ENCODE peak calls at places on chromosomes 11 and 22, in five cellular contexts. One of them, this sample, is unnamed.

GRCh38 chr22:36027579-36027959 is 1.1 kb downstream of the RBFOX2 start:
- DNase-seq in right lobe of liver: no peak
- DNase-seq in WTC11: no peak
- DNase-seq in progenitor cell of endocrine pancreas: no peak
- DNase-seq in Peyer's patch: no peak
- DNase-seq in this sample: no peak

GRCh38 chr11:108875134-108875533 is 210.3 kb downstream of the DDX10 start:
- DNase-seq in Peyer's patch: no peak
- DNase-seq in WTC11: no peak
- DNase-seq in right lobe of liver: no peak
- DNase-seq in progenitor cell of endocrine pancreas: no peak
- DNase-seq in this sample: no peak

GRCh38 chr22:48277868-48278581 is 1515.6 kb downstream of the TBC1D22A start:
- DNase-seq in progenitor cell of endocrine pancreas: no peak
- DNase-seq in Peyer's patch: no peak
- DNase-seq in WTC11: no peak
- DNase-seq in right lobe of liver: no peak
- DNase-seq in this sample: no peak

GRCh38 chr22:39144101-39144815 is 8.2 kb downstream of the CBX7 start:
- DNase-seq in Peyer's patch: peak
- DNase-seq in right lobe of liver: peak
- DNase-seq in progenitor cell of endocrine pancreas: no peak
- DNase-seq in WTC11: no peak
- DNase-seq in this sample: peak

GRCh38 chr11:111327908-111328624 is 29.7 kb downstream of the POU2AF3 start:
- DNase-seq in Peyer's patch: no peak
- DNase-seq in WTC11: no peak
- DNase-seq in right lobe of liver: peak
- DNase-seq in progenitor cell of endocrine pancreas: no peak
- DNase-seq in this sample: no peak

GRCh38 chr22:20267441-20268288 is 453 bp downstream of the RTN4R start:
- DNase-seq in WTC11: peak
- DNase-seq in right lobe of liver: peak
- DNase-seq in Peyer's patch: no peak
- DNase-seq in progenitor cell of endocrine pancreas: peak
- DNase-seq in this sample: no peak

GRCh38 chr11:88507771-88508557 is 170.4 kb upstream of the CTSC start:
- DNase-seq in right lobe of liver: no peak
- DNase-seq in Peyer's patch: no peak
- DNase-seq in WTC11: no peak
- DNase-seq in progenitor cell of endocrine pancreas: no peak
- DNase-seq in this sample: no peak

GRCh38 chr11:9351956-9352355 is 32.5 kb upstream of the IPO7 start:
- DNase-seq in WTC11: no peak
- DNase-seq in Peyer's patch: no peak
- DNase-seq in right lobe of liver: no peak
- DNase-seq in progenitor cell of endocrine pancreas: no peak
- DNase-seq in this sample: no peak

GRCh38 chr11:102580185-102580951 is 44.8 kb downstream of the MMP20 start:
- DNase-seq in progenitor cell of endocrine pancreas: no peak
- DNase-seq in Peyer's patch: no peak
- DNase-seq in WTC11: no peak
- DNase-seq in right lobe of liver: no peak
- DNase-seq in this sample: no peak

GRCh38 chr11:46250071-46251052 is 27.1 kb upstream of the CREB3L1 start:
- DNase-seq in WTC11: no peak
- DNase-seq in Peyer's patch: no peak
- DNase-seq in progenitor cell of endocrine pancreas: no peak
- DNase-seq in right lobe of liver: no peak
- DNase-seq in this sample: no peak

GRCh38 chr22:31635638-31636306 is 26.2 kb downstream of the PISD start:
- DNase-seq in right lobe of liver: no peak
- DNase-seq in Peyer's patch: no peak
- DNase-seq in WTC11: no peak
- DNase-seq in progenitor cell of endocrine pancreas: no peak
- DNase-seq in this sample: no peak

GRCh38 chr11:130872961-130873360 is 43.3 kb downstream of the SNX19 start:
- DNase-seq in progenitor cell of endocrine pancreas: no peak
- DNase-seq in Peyer's patch: no peak
- DNase-seq in right lobe of liver: no peak
- DNase-seq in WTC11: no peak
- DNase-seq in this sample: no peak

GRCh38 chr22:32142600-32142999 is 16.5 kb downstream of the C22orf42 start:
- DNase-seq in WTC11: no peak
- DNase-seq in progenitor cell of endocrine pancreas: no peak
- DNase-seq in right lobe of liver: no peak
- DNase-seq in Peyer's patch: no peak
- DNase-seq in this sample: no peak

GRCh38 chr11:44711113-44711512 is 15.6 kb upstream of the TSPAN18 start:
- DNase-seq in right lobe of liver: no peak
- DNase-seq in WTC11: peak
- DNase-seq in Peyer's patch: no peak
- DNase-seq in progenitor cell of endocrine pancreas: no peak
- DNase-seq in this sample: no peak

GRCh38 chr11:27353593-27354358 is 9.2 kb downstream of the CCDC34 start:
- DNase-seq in right lobe of liver: no peak
- DNase-seq in progenitor cell of endocrine pancreas: no peak
- DNase-seq in WTC11: no peak
- DNase-seq in Peyer's patch: no peak
- DNase-seq in this sample: no peak

GRCh38 chr11:128021304-128022006 is 565.9 kb downstream of the ETS1 start:
- DNase-seq in right lobe of liver: peak
- DNase-seq in Peyer's patch: no peak
- DNase-seq in WTC11: peak
- DNase-seq in progenitor cell of endocrine pancreas: no peak
- DNase-seq in this sample: no peak

GRCh38 chr22:45948081-45948648 is 28.8 kb downstream of the WNT7B start:
- DNase-seq in progenitor cell of endocrine pancreas: no peak
- DNase-seq in right lobe of liver: no peak
- DNase-seq in WTC11: no peak
- DNase-seq in Peyer's patch: no peak
- DNase-seq in this sample: peak

GRCh38 chr11:75351541-75352416 is at the start of gene ARRB1:
- DNase-seq in progenitor cell of endocrine pancreas: peak
- DNase-seq in Peyer's patch: peak
- DNase-seq in WTC11: peak
- DNase-seq in right lobe of liver: peak
- DNase-seq in this sample: peak

GRCh38 chr11:96035031-96035743 is 111.3 kb upstream of the MTMR2 start:
- DNase-seq in right lobe of liver: no peak
- DNase-seq in WTC11: no peak
- DNase-seq in Peyer's patch: no peak
- DNase-seq in progenitor cell of endocrine pancreas: no peak
- DNase-seq in this sample: no peak

GRCh38 chr22:33386270-33386669 is 328.1 kb upstream of the SYN3 start:
- DNase-seq in right lobe of liver: no peak
- DNase-seq in WTC11: no peak
- DNase-seq in Peyer's patch: no peak
- DNase-seq in progenitor cell of endocrine pancreas: no peak
- DNase-seq in this sample: no peak

GRCh38 chr11:45798793-45799441 is 6.0 kb upstream of the SLC35C1 start:
- DNase-seq in progenitor cell of endocrine pancreas: no peak
- DNase-seq in right lobe of liver: peak
- DNase-seq in Peyer's patch: no peak
- DNase-seq in WTC11: no peak
- DNase-seq in this sample: no peak

GRCh38 chr22:39367040-39367439 is 17.2 kb downstream of the SYNGR1 start:
- DNase-seq in WTC11: no peak
- DNase-seq in progenitor cell of endocrine pancreas: no peak
- DNase-seq in Peyer's patch: no peak
- DNase-seq in right lobe of liver: no peak
- DNase-seq in this sample: no peak

GRCh38 chr11:70739091-70739490 is 340.8 kb downstream of the CTTN start:
- DNase-seq in right lobe of liver: no peak
- DNase-seq in Peyer's patch: no peak
- DNase-seq in WTC11: no peak
- DNase-seq in progenitor cell of endocrine pancreas: no peak
- DNase-seq in this sample: no peak

GRCh38 chr11:75244052-75244814 is 3.7 kb downstream of the TPBGL start:
- DNase-seq in WTC11: no peak
- DNase-seq in progenitor cell of endocrine pancreas: no peak
- DNase-seq in Peyer's patch: peak
- DNase-seq in right lobe of liver: peak
- DNase-seq in this sample: no peak

GRCh38 chr22:36366291-36366708 is 21.5 kb downstream of the MYH9 start:
- DNase-seq in right lobe of liver: no peak
- DNase-seq in progenitor cell of endocrine pancreas: no peak
- DNase-seq in Peyer's patch: no peak
- DNase-seq in WTC11: no peak
- DNase-seq in this sample: no peak

GRCh38 chr11:64809781-64810241 is 540 bp downstream of the MEN1 start:
- DNase-seq in WTC11: peak
- DNase-seq in Peyer's patch: peak
- DNase-seq in progenitor cell of endocrine pancreas: peak
- DNase-seq in right lobe of liver: peak
- DNase-seq in this sample: peak

GRCh38 chr22:26264162-26264561 is 94.9 kb downstream of the SEZ6L start:
- DNase-seq in Peyer's patch: no peak
- DNase-seq in WTC11: no peak
- DNase-seq in right lobe of liver: no peak
- DNase-seq in progenitor cell of endocrine pancreas: no peak
- DNase-seq in this sample: no peak

GRCh38 chr11:22130462-22131053 is 62.3 kb upstream of the ANO5 start:
- DNase-seq in progenitor cell of endocrine pancreas: no peak
- DNase-seq in WTC11: no peak
- DNase-seq in Peyer's patch: no peak
- DNase-seq in right lobe of liver: no peak
- DNase-seq in this sample: no peak
- TF ChIP-seq CTCF in progenitor cell of endocrine pancreas: peak
- TF ChIP-seq CTCF in WTC11: peak
- TF ChIP-seq CTCF in Peyer's patch: peak
- TF ChIP-seq CTCF in right lobe of liver: peak
- TF ChIP-seq CTCF in this sample: no peak

GRCh38 chr22:49699928-49700498 is 127.7 kb downstream of the BRD1 start:
- DNase-seq in WTC11: no peak
- DNase-seq in right lobe of liver: no peak
- DNase-seq in progenitor cell of endocrine pancreas: no peak
- DNase-seq in Peyer's patch: no peak
- DNase-seq in this sample: no peak

GRCh38 chr22:49702068-49702397 is 125.6 kb downstream of the BRD1 start:
- DNase-seq in right lobe of liver: no peak
- DNase-seq in WTC11: no peak
- DNase-seq in progenitor cell of endocrine pancreas: no peak
- DNase-seq in Peyer's patch: no peak
- DNase-seq in this sample: no peak

GRCh38 chr22:49699476-49699875 is 128.2 kb downstream of the BRD1 start:
- DNase-seq in WTC11: no peak
- DNase-seq in progenitor cell of endocrine pancreas: no peak
- DNase-seq in right lobe of liver: no peak
- DNase-seq in Peyer's patch: no peak
- DNase-seq in this sample: no peak

GRCh38 chr22:49703391-49703926 is 124.2 kb downstream of the BRD1 start:
- DNase-seq in WTC11: no peak
- DNase-seq in right lobe of liver: no peak
- DNase-seq in Peyer's patch: no peak
- DNase-seq in progenitor cell of endocrine pancreas: no peak
- DNase-seq in this sample: no peak

DNA sequence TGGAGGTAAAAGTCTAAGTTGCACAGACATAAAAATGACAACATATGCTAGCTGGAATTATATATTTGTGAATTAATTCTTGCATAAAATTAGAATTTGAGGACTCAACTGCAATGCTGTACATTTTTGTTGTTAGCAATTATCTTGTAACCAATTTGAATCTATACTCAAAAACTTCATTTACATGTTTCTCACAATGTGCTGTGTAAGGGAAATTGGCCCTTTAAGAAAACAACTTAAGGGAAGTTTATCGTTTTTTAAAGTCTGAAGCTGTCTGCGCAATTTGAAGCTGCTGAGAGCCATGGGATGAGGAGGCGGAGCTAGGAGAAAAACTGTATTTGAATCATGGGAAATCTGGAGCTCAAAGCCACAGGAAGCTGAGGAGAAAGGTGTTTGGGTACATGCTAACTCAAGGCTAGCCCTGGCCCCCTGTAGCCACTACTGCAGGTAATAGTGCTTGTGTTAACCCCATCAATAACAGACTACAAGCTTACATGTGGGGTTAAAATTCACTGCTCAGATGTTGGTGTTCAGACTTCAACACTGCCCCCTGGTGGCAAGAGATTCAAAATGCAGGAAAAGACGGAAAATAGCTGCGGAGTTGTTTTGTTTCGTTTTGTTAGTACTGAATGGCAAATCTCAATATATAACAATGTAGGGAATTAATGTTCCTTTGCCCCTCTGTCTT is 126.1 kb downstream of the BRD1 start:
- DNase-seq in WTC11: no peak
- DNase-seq in progenitor cell of endocrine pancreas: no peak
- DNase-seq in right lobe of liver: no peak
- DNase-seq in Peyer's patch: no peak
- DNase-seq in this sample: no peak
- TF ChIP-seq CTCF in WTC11: peak
- TF ChIP-seq CTCF in progenitor cell of endocrine pancreas: peak
- TF ChIP-seq CTCF in right lobe of liver: no peak
- TF ChIP-seq CTCF in Peyer's patch: peak
- TF ChIP-seq CTCF in this sample: no peak

GRCh38 chr11:14374922-14375630 is 16.1 kb upstream of the RRAS2 start:
- DNase-seq in progenitor cell of endocrine pancreas: no peak
- DNase-seq in WTC11: peak
- DNase-seq in right lobe of liver: no peak
- DNase-seq in Peyer's patch: no peak
- DNase-seq in this sample: no peak
- TF ChIP-seq CTCF in progenitor cell of endocrine pancreas: peak
- TF ChIP-seq CTCF in WTC11: peak
- TF ChIP-seq CTCF in right lobe of liver: no peak
- TF ChIP-seq CTCF in Peyer's patch: no peak
- TF ChIP-seq CTCF in this sample: no peak

DNA sequence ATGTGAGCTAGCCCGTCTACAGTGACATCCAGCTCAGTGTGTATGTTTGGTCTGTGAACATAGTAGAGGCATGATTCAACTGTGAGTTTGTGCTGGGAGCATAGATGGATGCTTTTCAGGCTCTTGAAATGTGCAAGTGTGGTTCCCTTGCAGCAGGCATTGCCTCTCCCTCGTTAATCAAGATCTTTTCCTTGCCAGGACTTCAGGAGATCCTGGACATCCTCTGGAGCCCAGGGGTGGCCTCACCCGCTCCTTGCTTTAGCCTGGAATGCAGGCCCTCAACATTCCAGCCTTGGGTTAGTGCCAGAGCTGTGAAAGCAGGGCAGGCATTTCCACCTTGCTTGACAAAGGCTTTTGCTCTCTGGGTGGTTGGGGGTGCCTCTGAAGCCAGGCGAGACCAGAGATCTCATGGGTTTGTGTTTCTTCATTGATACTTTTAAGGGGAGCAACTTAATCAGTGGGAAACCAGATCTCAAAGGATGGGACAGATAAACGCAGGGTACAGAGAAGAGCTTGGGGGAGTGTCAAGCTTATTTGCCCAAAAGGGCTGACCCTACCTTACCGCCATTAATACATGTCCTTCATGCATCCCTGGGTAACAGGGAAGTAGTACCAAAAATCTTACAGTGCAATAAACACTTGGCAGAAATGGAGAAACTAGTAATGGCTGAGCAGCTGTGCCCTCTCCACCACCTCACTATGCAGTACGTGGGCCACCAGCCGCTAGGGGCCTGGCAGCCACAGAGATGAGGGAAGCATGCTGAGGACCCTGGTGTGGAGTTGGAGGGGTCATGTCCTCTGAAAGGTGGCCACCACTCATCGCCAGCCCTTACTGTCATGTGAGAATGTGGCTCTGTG is 72.1 kb downstream of the PTPRJ start:
- DNase-seq in progenitor cell of endocrine pancreas: no peak
- DNase-seq in WTC11: peak
- DNase-seq in Peyer's patch: peak
- DNase-seq in right lobe of liver: no peak
- DNase-seq in this sample: no peak
- TF ChIP-seq CTCF in progenitor cell of endocrine pancreas: no peak
- TF ChIP-seq CTCF in WTC11: no peak
- TF ChIP-seq CTCF in Peyer's patch: no peak
- TF ChIP-seq CTCF in right lobe of liver: no peak
- TF ChIP-seq CTCF in this sample: no peak

GRCh38 chr11:440065-441042 is 1.5 kb downstream of the ANO9 start:
- DNase-seq in progenitor cell of endocrine pancreas: no peak
- DNase-seq in right lobe of liver: no peak
- DNase-seq in Peyer's patch: peak
- DNase-seq in WTC11: no peak
- DNase-seq in this sample: no peak
- TF ChIP-seq CTCF in progenitor cell of endocrine pancreas: no peak
- TF ChIP-seq CTCF in right lobe of liver: no peak
- TF ChIP-seq CTCF in Peyer's patch: peak
- TF ChIP-seq CTCF in WTC11: no peak
- TF ChIP-seq CTCF in this sample: no peak